ENCODE peak calls at places on chromosomes 16 and 17, in eight cellular contexts. G is fibroblast of lung, V is transverse colon, Y is heart left ventricle, R is uterus, M is mucosa of descending colon, D is H1, C is heart right ventricle. N is an unnamed sample.

GRCh38 chr16:1673424-1674151 is 4.5 kb upstream of the JPT2 start:
- DNase-seq in G (no peak), V (no peak), Y (no peak), R (no peak), M (no peak), D (no peak), C (no peak), N (no peak)

GRCh38 chr16:19748389-19749110 is 30.5 kb downstream of the IQCK start:
- DNase-seq in G (no peak), V (no peak), Y (no peak), R (no peak), M (no peak), D (no peak), C (no peak), N (no peak)

GRCh38 chr16:79482011-79482410 is 118.5 kb downstream of the MAF start:
- DNase-seq in G (no peak), V (no peak), Y (no peak), R (no peak), M (no peak), D (no peak), C (no peak), N (no peak)

GRCh38 chr16:84919751-84920150 is 91.6 kb downstream of the ZDHHC7 start:
- DNase-seq in G (no peak), V (no peak), Y (no peak), R (peak), M (no peak), D (no peak), C (no peak), N (no peak)

GRCh38 chr17:73773702-73774101 is 129.5 kb upstream of the SDK2 start:
- DNase-seq in G (peak), V (no peak), Y (no peak), R (no peak), M (no peak), D (no peak), C (no peak), N (no peak)

GRCh38 chr17:12041316-12041715 is 20.6 kb downstream of the MAP2K4 start:
- DNase-seq in G (peak), V (no peak), Y (no peak), R (no peak), M (no peak), D (no peak), C (no peak), N (no peak)

GRCh38 chr16:4280625-4281024 is 7.8 kb upstream of the TFAP4 start:
- DNase-seq in G (no peak), V (no peak), Y (no peak), R (no peak), M (no peak), D (no peak), C (no peak), N (no peak)

GRCh38 chr17:3732171-3732570 is 8.5 kb downstream of the HASPIN start:
- DNase-seq in G (no peak), V (peak), Y (peak), R (no peak), M (no peak), D (no peak), C (no peak), N (no peak)

GRCh38 chr17:77182205-77182604 is 41.4 kb downstream of the SEC14L1 start:
- DNase-seq in G (no peak), V (no peak), Y (no peak), R (no peak), M (no peak), D (no peak), C (no peak), N (no peak)

GRCh38 chr17:50847566-50847965 is 12.2 kb downstream of the WFIKKN2 start:
- DNase-seq in G (no peak), V (no peak), Y (no peak), R (no peak), M (no peak), D (no peak), C (no peak), N (no peak)

GRCh38 chr16:12064291-12064690 is 87.8 kb downstream of the SNX29 start:
- DNase-seq in G (no peak), V (no peak), Y (no peak), R (no peak), M (no peak), D (no peak), C (no peak), N (no peak)

GRCh38 chr16:88448461-88449266 is 4.4 kb upstream of the ZFPM1 start:
- DNase-seq in G (no peak), V (no peak), Y (no peak), R (no peak), M (no peak), D (no peak), C (no peak), N (no peak)

GRCh38 chr16:4496305-4496704 is 20.1 kb downstream of the HMOX2 start:
- DNase-seq in G (peak), V (no peak), Y (no peak), R (no peak), M (no peak), D (no peak), C (no peak), N (no peak)

GRCh38 chr16:89154390-89155183 is 17.0 kb upstream of the CDH15 start:
- DNase-seq in G (no peak), V (no peak), Y (no peak), R (no peak), M (no peak), D (no peak), C (no peak), N (no peak)

GRCh38 chr16:2919511-2920255 is 8.0 kb downstream of the FLYWCH1 start:
- DNase-seq in G (peak), V (peak), Y (no peak), R (peak), M (no peak), D (peak), C (no peak), N (peak)

GRCh38 chr17:65174974-65175373 is 37.8 kb downstream of the RGS9 start:
- DNase-seq in G (no peak), V (no peak), Y (no peak), R (no peak), M (no peak), D (no peak), C (no peak), N (no peak)

GRCh38 chr16:17354121-17354750 is 116.5 kb downstream of the XYLT1 start:
- DNase-seq in G (no peak), V (no peak), Y (no peak), R (no peak), M (no peak), D (no peak), C (no peak), N (peak)

GRCh38 chr17:37650419-37651003 is 7.3 kb upstream of the DDX52 start:
- DNase-seq in G (peak), V (peak), Y (no peak), R (no peak), M (no peak), D (no peak), C (no peak), N (peak)

GRCh38 chr17:41663451-41664171 is 25.1 kb upstream of the EIF1 start:
- DNase-seq in G (no peak), V (no peak), Y (no peak), R (no peak), M (peak), D (no peak), C (no peak), N (no peak)

GRCh38 chr17:71486171-71486740 is 634.6 kb upstream of the SOX9 start:
- DNase-seq in G (peak), V (no peak), Y (no peak), R (no peak), M (no peak), D (no peak), C (no peak), N (no peak)

GRCh38 chr16:28035866-28036393 is 27.6 kb downstream of the GSG1L start:
- DNase-seq in G (no peak), V (no peak), Y (no peak), R (no peak), M (no peak), D (no peak), C (no peak), N (no peak)

GRCh38 chr17:28963841-28964240 is 12.5 kb upstream of the PHF12 start:
- DNase-seq in G (no peak), V (no peak), Y (peak), R (no peak), M (peak), D (no peak), C (no peak), N (no peak)

GRCh38 chr17:83083368-83084201 is 4.2 kb downstream of the METRNL start:
- DNase-seq in G (peak), V (no peak), Y (peak), R (peak), M (peak), D (no peak), C (no peak), N (no peak)

GRCh38 chr17:27351741-27352140 is 57.8 kb downstream of the WSB1 start:
- DNase-seq in G (peak), V (no peak), Y (no peak), R (no peak), M (no peak), D (no peak), C (no peak), N (no peak)

GRCh38 chr17:50055055-50055425 is 870 bp upstream of the ITGA3 start:
- DNase-seq in G (no peak), V (peak), Y (peak), R (no peak), M (peak), D (peak), C (no peak), N (no peak)

GRCh38 chr17:75087182-75087557 is 584 bp upstream of the SLC16A5 start:
- DNase-seq in G (no peak), V (no peak), Y (no peak), R (no peak), M (no peak), D (no peak), C (no peak), N (no peak)

GRCh38 chr17:38970128-38970527 is 2.9 kb upstream of the FBXO47 start:
- DNase-seq in G (no peak), V (no peak), Y (no peak), R (no peak), M (no peak), D (peak), C (no peak), N (no peak)

GRCh38 chr17:32445075-32445427 is 741 bp downstream of the PSMD11 start:
- DNase-seq in G (peak), V (peak), Y (peak), R (no peak), M (no peak), D (no peak), C (no peak), N (peak)

GRCh38 chr17:30363715-30364202 is 15.0 kb upstream of the CPD start:
- DNase-seq in G (peak), V (peak), Y (no peak), R (no peak), M (peak), D (no peak), C (no peak), N (no peak)

GRCh38 chr17:81693491-81694360 is 9.4 kb upstream of the MRPL12 start:
- DNase-seq in G (no peak), V (no peak), Y (no peak), R (no peak), M (no peak), D (peak), C (no peak), N (no peak)
- TF ChIP-seq CTCF in G (no peak), V (no peak), Y (no peak), R (no peak), M (no peak), D (peak), C (no peak), N (no peak)

GRCh38 chr17:80221401-80221800 is 1.2 kb downstream of the SLC26A11 start:
- DNase-seq in G (no peak), V (no peak), Y (no peak), R (no peak), M (no peak), D (no peak), C (no peak), N (no peak)
- TF ChIP-seq CTCF in G (no peak), V (no peak), Y (no peak), R (no peak), M (no peak), D (no peak), C (no peak), N (no peak)

GRCh38 chr16:46717692-46718091 is 28.2 kb downstream of the ORC6 start:
- DNase-seq in G (no peak), V (no peak), Y (no peak), R (no peak), M (no peak), D (peak), C (no peak), N (no peak)
- TF ChIP-seq CTCF in G (no peak), V (no peak), Y (no peak), R (no peak), M (no peak), D (no peak), C (no peak), N (no peak)

GRCh38 chr16:61921373-61921772 is 114.9 kb downstream of the CDH8 start:
- DNase-seq in G (no peak), V (no peak), Y (no peak), R (no peak), M (no peak), D (no peak), C (no peak), N (no peak)

GRCh38 chr16:61926766-61927165 is 109.5 kb downstream of the CDH8 start:
- DNase-seq in G (peak), V (no peak), Y (no peak), R (no peak), M (no peak), D (no peak), C (no peak), N (no peak)

GRCh38 chr16:61923629-61924028 is 112.6 kb downstream of the CDH8 start:
- DNase-seq in G (no peak), V (no peak), Y (no peak), R (no peak), M (no peak), D (no peak), C (no peak), N (no peak)
- TF ChIP-seq CTCF in G (no peak), V (no peak), Y (no peak), R (no peak), M (no peak), D (no peak), C (no peak), N (no peak)

GRCh38 chr17:7405882-7406825 is 1.5 kb upstream of the NLGN2 start:
- DNase-seq in G (no peak), V (no peak), Y (no peak), R (no peak), M (no peak), D (no peak), C (no peak), N (peak)

GRCh38 chr17:7403902-7404736 is at the start of gene TMEM256:
- DNase-seq in G (peak), V (peak), Y (peak), R (peak), M (peak), D (peak), C (peak), N (peak)

GRCh38 chr17:7405413-7405881 is 1.6 kb upstream of the TMEM256 start:
- DNase-seq in G (no peak), V (no peak), Y (no peak), R (no peak), M (peak), D (peak), C (no peak), N (peak)

GRCh38 chr17:7403043-7403901 is 625 bp downstream of the TMEM256 start:
- DNase-seq in G (no peak), V (peak), Y (peak), R (peak), M (peak), D (peak), C (peak), N (peak)

GRCh38 chr17:7404737-7405412 is 978 bp upstream of the TMEM256 start:
- DNase-seq in G (no peak), V (no peak), Y (peak), R (no peak), M (peak), D (peak), C (peak), N (peak)
- TF ChIP-seq CTCF in G (no peak), V (no peak), Y (no peak), R (peak), M (no peak), D (no peak), C (peak), N (peak)

DNA sequence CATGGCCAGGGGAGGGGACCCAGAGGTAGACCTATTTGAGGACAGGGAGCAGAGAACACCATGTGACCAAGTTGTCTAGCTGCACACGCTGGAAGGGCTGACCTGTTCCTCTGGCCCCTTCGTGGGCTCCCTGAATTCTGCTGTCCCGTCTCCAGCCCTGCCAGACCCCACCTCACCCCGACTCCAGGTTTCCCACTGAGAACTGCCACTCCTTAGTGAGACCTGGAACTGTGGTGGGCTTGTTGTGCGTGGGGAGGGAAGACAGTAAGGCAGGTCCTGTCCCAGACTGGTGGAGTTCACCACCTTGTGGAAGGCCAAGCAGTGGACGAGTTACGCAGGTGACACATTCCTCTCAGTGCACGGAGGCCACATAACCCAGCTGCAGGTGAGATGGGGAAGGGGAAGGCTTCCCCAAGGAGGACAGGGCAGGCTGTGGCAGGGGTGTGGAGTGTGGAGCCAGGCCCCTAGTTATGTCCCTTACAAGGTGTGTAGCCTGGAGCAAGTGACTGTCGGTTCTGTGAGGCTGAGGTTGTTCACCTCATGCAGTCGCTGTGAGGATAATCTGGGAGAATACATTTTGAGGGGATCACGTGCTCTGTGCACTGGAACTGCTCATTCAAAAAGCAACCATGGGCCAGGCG is 54.7 kb downstream of the USP22 start:
- DNase-seq in G (no peak), V (no peak), Y (no peak), R (no peak), M (no peak), D (no peak), C (no peak), N (no peak)
- TF ChIP-seq CTCF in G (no peak), V (no peak), Y (no peak), R (no peak), M (no peak), D (no peak), C (no peak), N (no peak)

GRCh38 chr17:63918305-63918704 is 334 bp downstream of the GH1 start:
- DNase-seq in G (no peak), V (no peak), Y (no peak), R (no peak), M (no peak), D (peak), C (no peak), N (no peak)
- TF ChIP-seq CTCF in G (no peak), V (no peak), Y (no peak), R (no peak), M (no peak), D (peak), C (peak), N (no peak)

N was measured in glutamatergic neuron.